ENCODE peak calls at places on chromosomes 16 and 17, in nine cellular contexts. E is cardiac fibroblast; X is NB4; F is nephron progenitor cell; Y is CD8-positive, alpha-beta T cell; I is fibroblast of the aortic adventitia; U is OCI-LY7; W is heart right ventricle; V is tibial artery. Q is an unnamed sample.

GRCh38 chr17:76018801-76019200 is 8.3 kb downstream of the EVPL start:
- DNase-seq in E (no peak), I (no peak), F (no peak), U (no peak), W (no peak), V (no peak), X (no peak), Y (no peak), Q (no peak)

GRCh38 chr17:65850486-65850885 is 289.0 kb upstream of the AXIN2 start:
- DNase-seq in Y (no peak), X (peak; percentile 36), W (no peak), I (peak; percentile 52), F (no peak), E (peak; percentile 89), V (no peak), U (no peak), Q (no peak)

GRCh38 chr17:43333438-43333943 is 65.3 kb upstream of the ARL4D start:
- DNase-seq in U (no peak), Y (no peak), X (no peak), I (no peak), F (no peak), V (no peak), W (no peak), E (no peak), Q (no peak)

GRCh38 chr16:55703003-55704001 is 47.5 kb downstream of the SLC6A2 start:
- DNase-seq in U (peak; percentile 44), Y (no peak), F (peak; percentile 19), X (peak; percentile 73), I (peak; percentile 87), V (no peak), E (peak; percentile 83), W (no peak), Q (peak; percentile 26)

GRCh38 chr16:57732011-57732410 is 3.6 kb upstream of the KATNB1 start:
- DNase-seq in E (peak; percentile 81), I (peak; percentile 77), V (no peak), U (no peak), Y (no peak), W (no peak), X (peak; percentile 39), F (no peak), Q (no peak)

GRCh38 chr16:84562174-84562815 is 55.6 kb downstream of the COTL1 start:
- DNase-seq in X (no peak), V (no peak), E (no peak), F (no peak), Y (no peak), I (no peak), W (no peak), U (peak; percentile 24), Q (no peak)

GRCh38 chr16:27676807-27677206 is 126.9 kb downstream of the KATNIP start:
- DNase-seq in U (no peak), E (peak; percentile 63), F (no peak), X (no peak), W (no peak), V (no peak), I (peak; percentile 44), Y (no peak), Q (no peak)

GRCh38 chr16:88678224-88678979 is 7.9 kb downstream of the SNAI3 start:
- DNase-seq in V (no peak), X (no peak), F (no peak), I (no peak), W (no peak), Y (no peak), U (no peak), E (no peak), Q (no peak)

GRCh38 chr16:86211265-86211664 is 299.1 kb upstream of the FOXF1 start:
- DNase-seq in F (no peak), V (no peak), E (no peak), W (no peak), I (no peak), X (no peak), U (no peak), Y (no peak), Q (no peak)

GRCh38 chr17:82217120-82217529 is 4.5 kb upstream of the CCDC57 start:
- DNase-seq in Y (no peak), I (no peak), E (peak; percentile 56), U (no peak), F (no peak), X (no peak), V (peak; percentile 77), W (no peak), Q (no peak)

GRCh38 chr17:50135316-50136095 is 5.5 kb upstream of the SAMD14 start:
- DNase-seq in F (no peak), U (no peak), W (no peak), I (no peak), X (no peak), V (peak; percentile 64), Y (no peak), E (no peak), Q (no peak)

GRCh38 chr17:50136096-50136687 is 6.2 kb upstream of the SAMD14 start:
- DNase-seq in X (no peak), V (no peak), E (no peak), W (no peak), U (no peak), I (no peak), F (no peak), Y (no peak), Q (no peak)

GRCh38 chr17:50133769-50134099 is 3.8 kb upstream of the SAMD14 start:
- DNase-seq in Y (no peak), I (no peak), V (peak; percentile 77), U (no peak), W (no peak), X (no peak), E (no peak), F (peak; percentile 44), Q (no peak)

GRCh38 chr17:50133028-50133768 is 3.2 kb upstream of the SAMD14 start:
- DNase-seq in Y (no peak), E (peak; percentile 48), V (peak; percentile 91), X (no peak), F (no peak), U (no peak), W (no peak), I (no peak), Q (no peak)

GRCh38 chr17:50134206-50135110 is 4.5 kb upstream of the SAMD14 start:
- DNase-seq in W (no peak), V (peak; percentile 68), I (no peak), U (no peak), E (no peak), Y (no peak), F (no peak), X (no peak), Q (no peak)
- TF ChIP-seq CTCF in W (no peak), V (no peak), I (no peak), U (no peak), E (no peak), Y (no peak), F (no peak), X (no peak), Q (no peak)

DNA sequence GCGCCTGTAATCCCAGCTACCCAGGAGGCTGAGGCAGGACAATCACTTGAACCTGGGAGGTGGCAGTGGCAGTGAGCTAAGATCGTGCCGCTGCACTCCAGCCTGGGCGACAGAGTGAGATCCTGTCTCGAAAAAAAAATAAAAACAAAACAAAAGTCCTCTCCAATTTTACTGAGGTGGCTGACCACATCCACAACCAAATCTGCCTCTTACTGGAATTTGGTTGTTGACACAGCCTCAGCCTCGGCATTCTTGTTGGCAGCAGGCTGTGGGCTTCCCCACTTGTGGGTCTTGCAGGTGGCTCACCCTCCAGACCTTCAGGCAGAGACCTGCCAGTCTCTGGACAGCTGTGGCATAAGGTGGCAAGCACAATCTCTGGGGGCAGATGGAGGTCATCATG is 15.6 kb downstream of the B4GALNT2 start:
- DNase-seq in Y (no peak), W (no peak), X (no peak), U (no peak), F (no peak), I (no peak), E (no peak), V (no peak), Q (no peak)
- TF ChIP-seq CTCF in Y (no peak), W (no peak), X (no peak), U (no peak), F (no peak), I (no peak), E (no peak), V (no peak), Q (no peak)

GRCh38 chr16:62077998-62078397 is 41.8 kb upstream of the CDH8 start:
- DNase-seq in U (no peak), E (peak; percentile 3), X (peak; percentile 34), W (no peak), Y (no peak), F (peak; percentile 40), I (no peak), V (no peak), Q (peak; percentile 14)
- TF ChIP-seq CTCF in U (peak; percentile 56), E (no peak), X (peak; percentile 55), W (no peak), Y (no peak), F (peak; percentile 44), I (no peak), V (no peak), Q (peak; percentile 55)

GRCh38 chr17:3667366-3668278 is 756 bp downstream of the TAX1BP3 start:
- DNase-seq in W (peak; percentile 91), X (peak; percentile 49), E (peak; percentile 93), Y (peak; percentile 12), V (peak; percentile 94), F (peak; percentile 84), I (peak; percentile 92), U (no peak), Q (peak; percentile 62)
- TF ChIP-seq CTCF in W (no peak), X (no peak), E (no peak), Y (no peak), V (no peak), F (no peak), I (no peak), U (no peak), Q (no peak)

DNA sequence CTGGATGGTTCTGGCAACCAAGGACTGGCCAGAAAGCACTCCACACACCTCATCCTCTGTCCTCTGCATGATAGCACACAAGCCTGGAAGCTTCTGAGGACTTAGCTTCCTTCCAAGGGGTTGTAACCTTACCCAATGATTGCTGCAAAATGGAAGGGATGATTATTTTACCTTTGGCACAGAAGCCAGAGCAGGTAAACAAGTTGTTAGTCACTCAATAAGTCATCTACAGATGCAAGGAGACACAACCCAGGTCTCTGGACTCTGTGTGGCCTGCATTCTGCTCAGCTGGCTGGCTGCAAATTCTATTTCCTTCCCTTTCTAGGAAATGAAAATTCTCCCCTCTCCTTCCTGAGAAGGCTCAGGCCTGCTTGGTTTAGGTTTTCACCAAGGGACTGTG is 26.7 kb upstream of the DYNLL2 start:
- DNase-seq in F (no peak), U (no peak), W (no peak), I (no peak), V (no peak), E (no peak), X (no peak), Y (no peak), Q (no peak)
- TF ChIP-seq CTCF in F (no peak), U (no peak), W (no peak), I (no peak), V (no peak), E (no peak), X (no peak), Y (no peak), Q (no peak)

Q was measured in neural crest cell.